ENCODE peak calls at places on chromosomes 4 and X, in ten cellular contexts. One of them, this sample, is unnamed.

GRCh38 chr4:31417051-31417450 is 696.9 kb downstream of the PCDH7 start:
- DNase-seq in CD4-positive, alpha-beta T cell: no peak
- DNase-seq in fibroblast of mammary gland: no peak
- DNase-seq in lung: no peak
- DNase-seq in PC-3: no peak
- DNase-seq in HFFc6: no peak
- DNase-seq in nephron progenitor cell: peak
- DNase-seq in bronchial epithelial cell: no peak
- DNase-seq in astrocyte: no peak
- DNase-seq in endothelial cell: no peak
- DNase-seq in this sample: no peak

GRCh38 chr4:52876063-52876462 is 13.9 kb downstream of the RASL11B start:
- DNase-seq in CD4-positive, alpha-beta T cell: no peak
- DNase-seq in fibroblast of mammary gland: no peak
- DNase-seq in lung: no peak
- DNase-seq in PC-3: no peak
- DNase-seq in HFFc6: no peak
- DNase-seq in nephron progenitor cell: no peak
- DNase-seq in bronchial epithelial cell: no peak
- DNase-seq in astrocyte: no peak
- DNase-seq in endothelial cell: no peak
- DNase-seq in this sample: no peak

GRCh38 chr4:123477804-123478209 is 81.2 kb downstream of the SPRY1 start:
- DNase-seq in CD4-positive, alpha-beta T cell: peak
- DNase-seq in fibroblast of mammary gland: peak
- DNase-seq in lung: no peak
- DNase-seq in PC-3: no peak
- DNase-seq in HFFc6: no peak
- DNase-seq in nephron progenitor cell: no peak
- DNase-seq in bronchial epithelial cell: no peak
- DNase-seq in astrocyte: peak
- DNase-seq in endothelial cell: peak
- DNase-seq in this sample: peak

GRCh38 chrX:153794897-153795816 is 689 bp downstream of the SSR4 start:
- DNase-seq in CD4-positive, alpha-beta T cell: peak
- DNase-seq in fibroblast of mammary gland: peak
- DNase-seq in lung: no peak
- DNase-seq in PC-3: no peak
- DNase-seq in HFFc6: no peak
- DNase-seq in nephron progenitor cell: peak
- DNase-seq in bronchial epithelial cell: no peak
- DNase-seq in astrocyte: no peak
- DNase-seq in endothelial cell: no peak
- DNase-seq in this sample: no peak

GRCh38 chrX:22135994-22136684 is 104.0 kb downstream of the PHEX start:
- DNase-seq in CD4-positive, alpha-beta T cell: peak
- DNase-seq in fibroblast of mammary gland: peak
- DNase-seq in lung: no peak
- DNase-seq in PC-3: peak
- DNase-seq in HFFc6: peak
- DNase-seq in nephron progenitor cell: peak
- DNase-seq in bronchial epithelial cell: peak
- DNase-seq in astrocyte: peak
- DNase-seq in endothelial cell: peak
- DNase-seq in this sample: peak

GRCh38 chr4:186621959-186622553 is 66.7 kb upstream of the MTNR1A start:
- DNase-seq in CD4-positive, alpha-beta T cell: no peak
- DNase-seq in fibroblast of mammary gland: peak
- DNase-seq in lung: no peak
- DNase-seq in PC-3: no peak
- DNase-seq in HFFc6: peak
- DNase-seq in nephron progenitor cell: no peak
- DNase-seq in bronchial epithelial cell: no peak
- DNase-seq in astrocyte: peak
- DNase-seq in endothelial cell: no peak
- DNase-seq in this sample: no peak

GRCh38 chr4:84482564-84483563 is 16.2 kb downstream of the NKX6-1 start:
- DNase-seq in CD4-positive, alpha-beta T cell: no peak
- DNase-seq in fibroblast of mammary gland: peak
- DNase-seq in lung: no peak
- DNase-seq in PC-3: no peak
- DNase-seq in HFFc6: no peak
- DNase-seq in nephron progenitor cell: no peak
- DNase-seq in bronchial epithelial cell: no peak
- DNase-seq in astrocyte: no peak
- DNase-seq in endothelial cell: peak
- DNase-seq in this sample: no peak

GRCh38 chrX:1767026-1767425 is 152.2 kb downstream of the ASMT start:
- DNase-seq in CD4-positive, alpha-beta T cell: no peak
- DNase-seq in fibroblast of mammary gland: no peak
- DNase-seq in lung: no peak
- DNase-seq in PC-3: no peak
- DNase-seq in HFFc6: no peak
- DNase-seq in nephron progenitor cell: peak
- DNase-seq in bronchial epithelial cell: no peak
- DNase-seq in astrocyte: no peak
- DNase-seq in endothelial cell: no peak
- DNase-seq in this sample: no peak

GRCh38 chr4:66565796-66566195 is 895.5 kb upstream of the EPHA5 start:
- DNase-seq in CD4-positive, alpha-beta T cell: no peak
- DNase-seq in fibroblast of mammary gland: no peak
- DNase-seq in lung: no peak
- DNase-seq in PC-3: no peak
- DNase-seq in HFFc6: no peak
- DNase-seq in nephron progenitor cell: no peak
- DNase-seq in bronchial epithelial cell: no peak
- DNase-seq in astrocyte: peak
- DNase-seq in endothelial cell: no peak
- DNase-seq in this sample: no peak

GRCh38 chr4:185298728-185299394 is 89.5 kb downstream of the SNX25 start:
- DNase-seq in CD4-positive, alpha-beta T cell: no peak
- DNase-seq in fibroblast of mammary gland: no peak
- DNase-seq in lung: no peak
- DNase-seq in PC-3: no peak
- DNase-seq in HFFc6: no peak
- DNase-seq in nephron progenitor cell: no peak
- DNase-seq in bronchial epithelial cell: no peak
- DNase-seq in astrocyte: no peak
- DNase-seq in endothelial cell: no peak
- DNase-seq in this sample: no peak

GRCh38 chrX:41352329-41352801 is 18.4 kb downstream of the DDX3X start:
- DNase-seq in CD4-positive, alpha-beta T cell: no peak
- DNase-seq in fibroblast of mammary gland: no peak
- DNase-seq in lung: no peak
- DNase-seq in PC-3: peak
- DNase-seq in HFFc6: no peak
- DNase-seq in nephron progenitor cell: no peak
- DNase-seq in bronchial epithelial cell: peak
- DNase-seq in astrocyte: no peak
- DNase-seq in endothelial cell: no peak
- DNase-seq in this sample: no peak

GRCh38 chrX:153634832-153635231 is 12.2 kb upstream of the DUSP9 start:
- DNase-seq in CD4-positive, alpha-beta T cell: no peak
- DNase-seq in fibroblast of mammary gland: no peak
- DNase-seq in lung: no peak
- DNase-seq in PC-3: no peak
- DNase-seq in HFFc6: no peak
- DNase-seq in nephron progenitor cell: no peak
- DNase-seq in bronchial epithelial cell: no peak
- DNase-seq in astrocyte: no peak
- DNase-seq in endothelial cell: no peak
- DNase-seq in this sample: no peak

GRCh38 chr4:179595671-179596410 is 2153.6 kb upstream of the AGA start:
- DNase-seq in CD4-positive, alpha-beta T cell: no peak
- DNase-seq in fibroblast of mammary gland: peak
- DNase-seq in lung: no peak
- DNase-seq in PC-3: peak
- DNase-seq in HFFc6: no peak
- DNase-seq in nephron progenitor cell: no peak
- DNase-seq in bronchial epithelial cell: peak
- DNase-seq in astrocyte: peak
- DNase-seq in endothelial cell: no peak
- DNase-seq in this sample: no peak

GRCh38 chrX:54352677-54353076 is 5.2 kb downstream of the WNK3 start:
- DNase-seq in CD4-positive, alpha-beta T cell: no peak
- DNase-seq in fibroblast of mammary gland: no peak
- DNase-seq in lung: no peak
- DNase-seq in PC-3: no peak
- DNase-seq in HFFc6: no peak
- DNase-seq in nephron progenitor cell: no peak
- DNase-seq in bronchial epithelial cell: no peak
- DNase-seq in astrocyte: no peak
- DNase-seq in endothelial cell: no peak
- DNase-seq in this sample: no peak

GRCh38 chrX:54359408-54359807 is 1.6 kb upstream of the WNK3 start:
- DNase-seq in CD4-positive, alpha-beta T cell: no peak
- DNase-seq in fibroblast of mammary gland: no peak
- DNase-seq in lung: no peak
- DNase-seq in PC-3: no peak
- DNase-seq in HFFc6: no peak
- DNase-seq in nephron progenitor cell: no peak
- DNase-seq in bronchial epithelial cell: no peak
- DNase-seq in astrocyte: no peak
- DNase-seq in endothelial cell: no peak
- DNase-seq in this sample: no peak

GRCh38 chrX:54357414-54358377 is at the start of gene WNK3:
- DNase-seq in CD4-positive, alpha-beta T cell: peak
- DNase-seq in fibroblast of mammary gland: peak
- DNase-seq in lung: peak
- DNase-seq in PC-3: peak
- DNase-seq in HFFc6: no peak
- DNase-seq in nephron progenitor cell: peak
- DNase-seq in bronchial epithelial cell: peak
- DNase-seq in astrocyte: peak
- DNase-seq in endothelial cell: peak
- DNase-seq in this sample: no peak

DNA sequence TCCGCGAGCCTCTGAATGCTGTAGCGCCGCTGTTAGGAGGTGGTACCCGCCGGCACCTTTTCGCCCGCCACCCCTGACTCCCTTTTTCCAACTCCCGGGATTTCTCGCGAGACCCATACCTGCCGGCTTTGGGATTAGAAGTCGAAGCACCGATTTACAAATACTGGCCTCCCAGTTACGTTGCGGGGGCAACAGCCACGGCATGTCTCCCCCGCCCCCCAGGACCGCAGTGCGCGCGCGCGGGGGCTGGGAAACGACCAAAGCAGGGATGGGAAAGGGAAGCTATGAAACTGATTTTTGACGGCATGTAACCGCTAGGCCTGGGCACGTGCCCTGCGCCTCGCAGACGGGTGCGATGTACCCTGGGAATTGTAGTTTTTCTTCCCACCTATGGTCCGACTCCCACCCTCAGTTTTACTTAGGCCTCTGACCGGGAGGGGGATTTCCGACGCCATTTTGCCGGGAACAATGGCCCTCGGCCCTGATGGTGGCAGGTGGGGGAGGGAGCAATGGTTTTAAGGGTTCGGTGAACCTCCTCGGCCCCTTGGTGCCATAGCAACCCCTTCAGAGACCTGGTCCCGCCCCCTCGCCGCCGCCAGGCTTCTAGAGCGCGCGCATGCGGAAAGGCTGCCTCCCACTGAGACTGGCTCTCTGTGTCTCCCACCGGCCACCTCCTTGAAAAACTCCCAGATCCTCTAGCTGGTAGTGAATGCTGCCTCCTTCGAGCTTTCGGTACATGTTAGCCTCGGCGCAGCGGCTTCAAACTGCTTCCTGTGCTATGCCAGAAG is 772 bp upstream of the WNK3 start:
- DNase-seq in CD4-positive, alpha-beta T cell: peak
- DNase-seq in fibroblast of mammary gland: peak
- DNase-seq in lung: peak
- DNase-seq in PC-3: no peak
- DNase-seq in HFFc6: no peak
- DNase-seq in nephron progenitor cell: peak
- DNase-seq in bronchial epithelial cell: peak
- DNase-seq in astrocyte: peak
- DNase-seq in endothelial cell: peak
- DNase-seq in this sample: no peak
- TF ChIP-seq CTCF in CD4-positive, alpha-beta T cell: no peak
- TF ChIP-seq CTCF in fibroblast of mammary gland: no peak
- TF ChIP-seq CTCF in lung: no peak
- TF ChIP-seq CTCF in PC-3: no peak
- TF ChIP-seq CTCF in HFFc6: no peak
- TF ChIP-seq CTCF in nephron progenitor cell: no peak
- TF ChIP-seq CTCF in bronchial epithelial cell: no peak
- TF ChIP-seq CTCF in astrocyte: no peak
- TF ChIP-seq CTCF in endothelial cell: no peak
- TF ChIP-seq CTCF in this sample: no peak

GRCh38 chr4:151031831-151032605 is 16.9 kb upstream of the LRBA start:
- DNase-seq in CD4-positive, alpha-beta T cell: no peak
- DNase-seq in fibroblast of mammary gland: peak
- DNase-seq in lung: no peak
- DNase-seq in PC-3: peak
- DNase-seq in HFFc6: peak
- DNase-seq in nephron progenitor cell: no peak
- DNase-seq in bronchial epithelial cell: peak
- DNase-seq in astrocyte: peak
- DNase-seq in endothelial cell: no peak
- DNase-seq in this sample: peak
- TF ChIP-seq CTCF in CD4-positive, alpha-beta T cell: no peak
- TF ChIP-seq CTCF in fibroblast of mammary gland: no peak
- TF ChIP-seq CTCF in lung: no peak
- TF ChIP-seq CTCF in PC-3: no peak
- TF ChIP-seq CTCF in HFFc6: no peak
- TF ChIP-seq CTCF in nephron progenitor cell: no peak
- TF ChIP-seq CTCF in bronchial epithelial cell: no peak
- TF ChIP-seq CTCF in astrocyte: no peak
- TF ChIP-seq CTCF in endothelial cell: no peak
- TF ChIP-seq CTCF in this sample: no peak

GRCh38 chr4:176422031-176422430 is 102.3 kb downstream of the SPCS3 start:
- DNase-seq in CD4-positive, alpha-beta T cell: no peak
- DNase-seq in fibroblast of mammary gland: no peak
- DNase-seq in lung: no peak
- DNase-seq in PC-3: peak
- DNase-seq in HFFc6: no peak
- DNase-seq in nephron progenitor cell: no peak
- DNase-seq in bronchial epithelial cell: peak
- DNase-seq in astrocyte: no peak
- DNase-seq in endothelial cell: no peak
- DNase-seq in this sample: no peak

GRCh38 chr4:176422511-176422910 is 102.7 kb downstream of the SPCS3 start:
- DNase-seq in CD4-positive, alpha-beta T cell: no peak
- DNase-seq in fibroblast of mammary gland: no peak
- DNase-seq in lung: no peak
- DNase-seq in PC-3: no peak
- DNase-seq in HFFc6: no peak
- DNase-seq in nephron progenitor cell: no peak
- DNase-seq in bronchial epithelial cell: no peak
- DNase-seq in astrocyte: no peak
- DNase-seq in endothelial cell: no peak
- DNase-seq in this sample: no peak

GRCh38 chr4:176425035-176425434 is 105.3 kb downstream of the SPCS3 start:
- DNase-seq in CD4-positive, alpha-beta T cell: no peak
- DNase-seq in fibroblast of mammary gland: peak
- DNase-seq in lung: no peak
- DNase-seq in PC-3: peak
- DNase-seq in HFFc6: no peak
- DNase-seq in nephron progenitor cell: no peak
- DNase-seq in bronchial epithelial cell: peak
- DNase-seq in astrocyte: peak
- DNase-seq in endothelial cell: no peak
- DNase-seq in this sample: no peak
- TF ChIP-seq CTCF in CD4-positive, alpha-beta T cell: no peak
- TF ChIP-seq CTCF in fibroblast of mammary gland: no peak
- TF ChIP-seq CTCF in lung: no peak
- TF ChIP-seq CTCF in PC-3: no peak
- TF ChIP-seq CTCF in HFFc6: no peak
- TF ChIP-seq CTCF in nephron progenitor cell: no peak
- TF ChIP-seq CTCF in bronchial epithelial cell: no peak
- TF ChIP-seq CTCF in astrocyte: no peak
- TF ChIP-seq CTCF in endothelial cell: no peak
- TF ChIP-seq CTCF in this sample: no peak

GRCh38 chr4:55866973-55867574 is 13.6 kb downstream of the EXOC1 start:
- DNase-seq in CD4-positive, alpha-beta T cell: peak
- DNase-seq in fibroblast of mammary gland: peak
- DNase-seq in lung: no peak
- DNase-seq in PC-3: peak
- DNase-seq in HFFc6: peak
- DNase-seq in nephron progenitor cell: no peak
- DNase-seq in bronchial epithelial cell: peak
- DNase-seq in astrocyte: peak
- DNase-seq in endothelial cell: no peak
- DNase-seq in this sample: peak
- TF ChIP-seq CTCF in CD4-positive, alpha-beta T cell: peak
- TF ChIP-seq CTCF in fibroblast of mammary gland: peak
- TF ChIP-seq CTCF in lung: peak
- TF ChIP-seq CTCF in PC-3: peak
- TF ChIP-seq CTCF in HFFc6: peak
- TF ChIP-seq CTCF in nephron progenitor cell: peak
- TF ChIP-seq CTCF in bronchial epithelial cell: peak
- TF ChIP-seq CTCF in astrocyte: peak
- TF ChIP-seq CTCF in endothelial cell: peak
- TF ChIP-seq CTCF in this sample: peak

This sample was measured in GM12865.